ENCODE peak calls at places on chromosomes 6 and 20, in eight cellular contexts. Y, V, N, T, P, S, E and H are unnamed samples.

GRCh38 chr6:69796081-69796626 is 656 bp downstream of the LMBRD1 start:
- DNase-seq in Y (peak; percentile 38), V (no peak), N (peak; percentile 9), T (peak; percentile 55), P (peak; percentile 25), S (peak; percentile 59), E (no peak), H (peak; percentile 34)

GRCh38 chr6:30101939-30102700 is 10.8 kb downstream of the TRIM31 start:
- DNase-seq in Y (peak; percentile 83), V (peak; percentile 93), N (peak; percentile 82), T (peak; percentile 78), P (peak; percentile 88), S (peak; percentile 74), E (peak; percentile 89), H (peak; percentile 89)

GRCh38 chr20:34515484-34516037 is 661 bp upstream of the DYNLRB1 start:
- DNase-seq in Y (peak; percentile 38), V (peak; percentile 30), N (peak; percentile 61), T (no peak), P (no peak), S (peak; percentile 56), E (peak; percentile 69), H (peak; percentile 46)

GRCh38 chr6:158867381-158868121 is 48.4 kb upstream of the EZR start:
- DNase-seq in Y (peak; percentile 20), V (no peak), N (no peak), T (no peak), P (no peak), S (no peak), E (no peak), H (no peak)

GRCh38 chr6:85449388-85449817 is 480 bp upstream of the NT5E start:
- DNase-seq in Y (no peak), V (no peak), N (peak; percentile 37), T (peak; percentile 47), P (peak; percentile 36), S (peak; percentile 88), E (no peak), H (peak; percentile 82)

GRCh38 chr20:10370091-10370887 is 63.7 kb downstream of the MKKS start:
- DNase-seq in Y (no peak), V (no peak), N (no peak), T (no peak), P (no peak), S (peak; percentile 76), E (no peak), H (no peak)

GRCh38 chr20:41005361-41005729 is 23.3 kb upstream of the TOP1 start:
- DNase-seq in Y (peak; percentile 84), V (peak; percentile 86), N (no peak), T (peak; percentile 98), P (peak; percentile 93), S (peak; percentile 95), E (no peak), H (peak; percentile 96)

GRCh38 chr20:43389839-43390626 is 67.7 kb upstream of the SRSF6 start:
- DNase-seq in Y (no peak), V (no peak), N (no peak), T (no peak), P (no peak), S (no peak), E (peak; percentile 68), H (peak; percentile 23)

GRCh38 chr6:93784794-93785757 is 365.7 kb upstream of the EPHA7 start:
- DNase-seq in Y (peak; percentile 25), V (no peak), N (no peak), T (peak; percentile 49), P (no peak), S (peak; percentile 73), E (no peak), H (peak; percentile 9)

GRCh38 chr6:52647199-52647598 is 23.7 kb upstream of the TMEM14A start:
- DNase-seq in Y (no peak), V (no peak), N (no peak), T (no peak), P (no peak), S (peak; percentile 30), E (no peak), H (no peak)

DNA sequence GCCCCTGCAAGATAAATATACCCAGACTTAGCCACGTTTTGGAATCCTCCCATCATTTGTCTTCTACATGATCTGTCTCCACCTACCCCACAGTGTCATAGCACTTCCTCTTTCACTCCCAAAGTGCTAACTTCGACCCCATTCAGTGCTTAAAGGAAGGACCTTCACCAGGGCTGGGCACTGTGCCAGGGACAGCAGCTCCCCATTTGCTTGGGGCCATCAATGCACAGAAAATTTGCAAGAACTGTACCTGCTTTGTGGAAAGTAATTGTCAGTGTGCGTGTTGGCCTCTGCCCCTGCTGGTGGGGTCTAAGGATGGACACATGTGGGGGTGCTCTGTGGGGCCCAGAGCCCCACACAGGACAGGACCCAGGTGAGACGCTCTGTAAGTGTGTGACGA is 5.2 kb upstream of the BPIFA2 start:
- DNase-seq in Y (no peak), V (no peak), N (no peak), T (no peak), P (no peak), S (no peak), E (no peak), H (no peak)
- H3K27ac ChIP-seq in Y (no peak overlapping the region), V (no peak overlapping the region), N (no peak overlapping the region), T (no peak overlapping the region), P (no peak overlapping the region), S (no peak overlapping the region), E (no peak overlapping the region), H (no peak overlapping the region)

GRCh38 chr6:17653198-17653881 is 53.2 kb downstream of the FAM8A1 start:
- DNase-seq in Y (no peak), V (no peak), N (no peak), T (no peak), P (no peak), S (no peak), E (no peak), H (no peak)

GRCh38 chr6:17650910-17651309 is 50.8 kb downstream of the FAM8A1 start:
- DNase-seq in Y (no peak), V (no peak), N (no peak), T (no peak), P (no peak), S (no peak), E (no peak), H (no peak)

GRCh38 chr6:17648745-17649144 is 48.6 kb downstream of the FAM8A1 start:
- DNase-seq in Y (no peak), V (no peak), N (no peak), T (no peak), P (no peak), S (no peak), E (no peak), H (no peak)
- TF ChIP-seq CTCF in Y (no peak), V (no peak), N (no peak), T (no peak), P (no peak), S (no peak), E (no peak), H (no peak)

GRCh38 chr6:131062245-131063027 is 609 bp downstream of the EPB41L2 start:
- DNase-seq in Y (no peak), V (no peak), N (peak; percentile 34), T (peak; percentile 26), P (no peak), S (no peak), E (no peak), H (peak; percentile 45)
- H3K27ac ChIP-seq in Y (peak overlapping the region; percentile 79), V (peak overlapping the region; percentile 91), N (peak overlapping the region; percentile 94), T (peak overlapping the region; percentile 69), P (peak overlapping the region; percentile 78), S (peak overlapping the region; percentile 71), E (no peak overlapping the region), H (peak overlapping the region; percentile 82)

GRCh38 chr6:153814136-153814535 is 224.9 kb upstream of the OPRM1 start:
- DNase-seq in Y (no peak), V (no peak), N (no peak), T (no peak), P (no peak), S (no peak), E (no peak), H (peak; percentile 16)
- TF ChIP-seq CTCF in Y (no peak), V (no peak), N (no peak), T (no peak), P (no peak), S (no peak), E (peak; percentile 33), H (peak; percentile 43)